ENCODE peak calls at places on chromosomes 5 and 9, in six cellular contexts. D is fibroblast of the aortic adventitia, L is GM20000, C is nephron progenitor cell, Z is Calu3, B is endothelial cell of umbilical vein. F is an unnamed sample.

GRCh38 chr5:41445937-41446563 is 64.4 kb downstream of the PLCXD3 start:
- DNase-seq in L (no peak), Z (no peak), B (no peak), D (peak), C (no peak), F (no peak)

GRCh38 chr5:87113848-87114247 is 153.8 kb upstream of the RASA1 start:
- DNase-seq in L (no peak), Z (peak), B (no peak), C (no peak), D (peak), F (no peak)

GRCh38 chr9:112505607-112506006 is 19.0 kb downstream of the KIAA1958 start:
- DNase-seq in Z (no peak), B (no peak), D (no peak), C (no peak), L (no peak), F (no peak)

GRCh38 chr9:83981126-83981871 is 694 bp downstream of the RMI1 start:
- DNase-seq in C (peak), Z (peak), D (peak), L (peak), B (peak), F (no peak)

GRCh38 chr5:56501949-56502557 is 268.9 kb upstream of the ANKRD55 start:
- DNase-seq in C (no peak), B (no peak), Z (peak), L (no peak), D (peak), F (no peak)

GRCh38 chr9:102862478-102862877 is 132.7 kb upstream of the CYLC2 start:
- DNase-seq in C (no peak), L (no peak), Z (no peak), B (no peak), D (no peak), F (no peak)

GRCh38 chr9:17349816-17350215 is 215.0 kb downstream of the CNTLN start:
- DNase-seq in D (peak), C (no peak), Z (no peak), B (no peak), L (no peak), F (no peak)

GRCh38 chr5:178902849-178903248 is 7.1 kb downstream of the ZFP2 start:
- DNase-seq in Z (no peak), L (no peak), D (no peak), C (no peak), B (no peak), F (no peak)

GRCh38 chr5:116291271-116291670 is 206.4 kb downstream of the COMMD10 start:
- DNase-seq in C (no peak), D (peak), Z (no peak), L (no peak), B (no peak), F (no peak)

GRCh38 chr5:116288524-116288923 is 203.7 kb downstream of the COMMD10 start:
- DNase-seq in C (no peak), D (no peak), B (no peak), L (no peak), Z (no peak), F (no peak)

DNA sequence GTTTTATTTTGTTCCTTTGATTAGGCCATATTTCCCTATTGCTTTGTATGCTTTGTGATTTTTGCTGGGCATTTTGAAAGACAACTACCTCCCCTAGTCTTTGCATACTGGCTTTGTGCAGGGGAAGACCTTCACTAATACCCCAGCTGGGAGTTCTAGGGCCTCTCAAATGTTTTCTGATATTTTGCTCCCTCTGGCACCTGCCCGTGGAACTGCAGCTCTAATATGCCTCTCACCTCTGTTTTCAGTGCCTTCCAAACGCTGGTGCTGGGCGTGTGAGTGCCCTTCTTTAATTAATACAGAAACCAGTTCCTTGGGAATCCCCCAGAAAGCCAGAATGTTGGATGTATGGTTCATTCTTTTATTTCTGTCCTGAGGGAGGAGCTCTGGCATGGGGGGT is 204.5 kb downstream of the COMMD10 start:
- DNase-seq in Z (peak), D (no peak), B (no peak), L (no peak), C (no peak), F (no peak)
- TF ChIP-seq CTCF in Z (peak), D (peak), B (no peak), L (no peak), C (no peak), F (no peak)

GRCh38 chr9:21965401-21965951 is 28.7 kb downstream of the CDKN2A start:
- DNase-seq in B (peak), L (peak), Z (peak), D (peak), C (peak), F (peak)
- TF ChIP-seq CTCF in B (peak), L (peak), Z (no peak), D (peak), C (peak), F (peak)

GRCh38 chr9:2243666-2244555 is 228.8 kb downstream of the SMARCA2 start:
- DNase-seq in D (peak), C (no peak), B (peak), Z (no peak), L (no peak), F (no peak)

GRCh38 chr9:2242778-2243395 is 227.7 kb downstream of the SMARCA2 start:
- DNase-seq in D (peak), Z (peak), C (no peak), B (peak), L (no peak), F (no peak)

GRCh38 chr9:2235623-2236022 is 220.5 kb downstream of the SMARCA2 start:
- DNase-seq in C (no peak), Z (no peak), L (no peak), D (no peak), B (no peak), F (no peak)

GRCh38 chr9:2241875-2242741 is 227.0 kb downstream of the SMARCA2 start:
- DNase-seq in C (peak), L (peak), B (peak), D (peak), Z (peak), F (peak)

DNA sequence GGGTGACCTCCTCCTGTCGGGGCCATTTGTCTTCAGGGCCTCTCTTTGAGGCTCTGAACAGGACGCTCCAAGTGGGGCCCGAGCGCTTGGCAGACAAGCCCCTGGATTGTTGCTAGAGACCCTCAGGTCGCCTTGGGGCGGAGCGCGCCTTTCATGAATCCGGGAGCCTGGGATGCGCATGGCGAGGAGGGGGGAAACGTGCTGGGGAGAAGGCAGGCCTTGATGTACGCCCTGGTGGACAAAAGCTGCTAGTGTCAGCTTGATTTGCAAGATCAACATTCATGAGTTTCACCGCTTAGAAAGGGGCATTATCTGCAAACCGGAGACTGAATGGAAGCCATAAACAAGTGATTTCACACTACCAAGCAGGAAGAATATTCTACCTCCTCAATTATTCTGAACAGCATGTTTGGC is 226.3 kb downstream of the SMARCA2 start:
- DNase-seq in Z (no peak), B (peak), D (no peak), C (peak), L (peak), F (peak)
- TF ChIP-seq CTCF in Z (no peak), B (peak), D (peak), C (peak), L (no peak), F (peak)

GRCh38 chr5:65209341-65209740 is 272.4 kb downstream of the ADAMTS6 start:
- DNase-seq in D (peak), Z (no peak), L (no peak), C (no peak), B (peak), F (no peak)

DNA sequence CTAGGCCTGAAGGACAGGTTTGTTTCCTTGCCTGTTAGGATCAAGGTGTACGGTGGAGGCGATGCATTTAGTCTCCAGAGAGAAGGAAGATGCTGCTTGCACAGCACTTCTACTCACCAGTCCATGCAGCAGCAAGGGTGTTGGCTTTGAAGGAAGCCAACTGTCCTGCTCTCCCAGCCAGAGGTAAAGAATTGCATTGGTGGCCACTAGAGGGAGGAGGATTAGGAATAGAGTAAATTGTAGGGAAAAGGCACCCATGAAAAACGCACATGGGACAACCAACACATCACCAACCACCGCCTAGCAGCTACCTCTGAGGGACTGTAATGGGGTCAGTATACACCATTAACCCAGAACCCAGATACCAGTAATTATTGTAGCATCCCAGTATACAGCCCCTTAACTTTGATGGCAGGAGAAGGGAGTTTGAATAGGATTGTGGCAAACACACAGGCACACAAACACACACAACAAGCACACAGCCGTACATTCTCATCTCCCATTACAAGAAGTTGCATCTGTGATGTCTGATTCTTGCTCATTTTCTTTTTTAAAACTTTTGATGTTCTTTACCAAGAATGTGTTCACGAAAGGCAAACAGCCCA is 267.7 kb downstream of the ADAMTS6 start:
- DNase-seq in D (peak), B (peak), Z (peak), C (no peak), L (no peak), F (no peak)
- TF ChIP-seq CTCF in D (peak), B (peak), Z (peak), C (peak), L (no peak), F (peak)

DNA sequence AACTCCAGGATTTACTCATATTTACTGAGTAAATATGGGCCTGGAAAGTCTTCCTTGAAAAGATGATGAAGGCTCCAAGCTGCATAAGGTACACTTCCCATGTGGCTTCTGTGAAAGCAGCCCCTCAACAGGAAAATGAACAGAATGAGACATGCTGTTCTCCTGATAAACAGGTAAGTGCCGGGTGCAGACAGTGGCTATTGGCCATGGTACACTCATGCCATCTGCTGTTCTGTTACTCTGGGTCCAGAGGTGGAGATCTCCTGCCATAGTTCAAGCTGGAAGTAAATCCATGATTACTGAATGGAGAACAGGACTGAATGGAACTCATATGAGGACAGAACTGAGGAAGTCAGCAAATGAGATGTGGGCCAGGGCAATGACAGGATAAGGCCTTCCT is 103.6 kb downstream of the SLIT3 start:
- DNase-seq in C (no peak), B (no peak), L (no peak), D (peak), Z (peak), F (no peak)
- TF ChIP-seq CTCF in C (no peak), B (no peak), L (no peak), D (peak), Z (no peak), F (no peak)

GRCh38 chr5:90409318-90410177 is at the start of gene CETN3:
- DNase-seq in Z (peak), C (peak), L (peak), B (peak), D (peak), F (peak)
- TF ChIP-seq CTCF in Z (no peak), C (no peak), L (no peak), B (no peak), D (peak), F (peak)

GRCh38 chr9:114096041-114096511 is 3.0 kb downstream of the KIF12 start:
- DNase-seq in D (no peak), L (no peak), C (peak), B (no peak), Z (peak), F (no peak)
- TF ChIP-seq CTCF in D (no peak), L (no peak), C (peak), B (peak), Z (no peak), F (peak)

GRCh38 chr5:39599721-39600431 is 175.1 kb upstream of the DAB2 start:
- DNase-seq in Z (no peak), B (peak), D (peak), L (no peak), C (no peak), F (no peak)
- TF ChIP-seq CTCF in Z (peak), B (peak), D (peak), L (peak), C (peak), F (peak)

GRCh38 chr5:43646997-43647396 is 44.0 kb downstream of the NNT start:
- DNase-seq in D (peak), B (no peak), C (no peak), L (no peak), Z (no peak), F (no peak)
- TF ChIP-seq CTCF in D (peak), B (no peak), C (no peak), L (no peak), Z (no peak), F (peak)

GRCh38 chr9:116777116-116777515 is 90.0 kb downstream of the TRIM32 start:
- DNase-seq in C (no peak), B (no peak), D (no peak), Z (no peak), L (no peak), F (no peak)
- TF ChIP-seq CTCF in C (no peak), B (no peak), D (no peak), Z (no peak), L (no peak), F (no peak)

F was measured in progenitor cell of endocrine pancreas.